ENCODE peak calls at places on chromosomes 5 and 9, in five cellular contexts. J, I, Q, G and P are unnamed samples.
A peak's percentile ranks its signal among the peaks of the same experiment; 100 is the strongest.

GRCh38 chr9:126002476-126003350 is 255.5 kb downstream of the PBX3 start:
- DNase-seq in J (no peak), I (no peak), Q (no peak), G (no peak), P (no peak)

GRCh38 chr9:14902561-14902960 is 7.7 kb downstream of the FREM1 start:
- DNase-seq in J (no peak), I (no peak), Q (no peak), G (no peak), P (no peak)

GRCh38 chr5:9094582-9094981 is 451.3 kb downstream of the SEMA5A start:
- DNase-seq in J (no peak), I (no peak), Q (no peak), G (peak; percentile 71), P (no peak)

GRCh38 chr9:117325789-117326185 is 89.1 kb downstream of the ASTN2 start:
- DNase-seq in J (no peak), I (no peak), Q (no peak), G (no peak), P (no peak)

GRCh38 chr9:76818271-76818670 is 54.0 kb downstream of the PCA3 start:
- DNase-seq in J (no peak), I (peak; percentile 65), Q (no peak), G (peak; percentile 94), P (peak; percentile 90)

GRCh38 chr5:78211052-78211451 is 83.4 kb downstream of the AP3B1 start:
- DNase-seq in J (no peak), I (no peak), Q (no peak), G (no peak), P (no peak)

GRCh38 chr5:88883566-88884434 is 816 bp upstream of the MEF2C start:
- DNase-seq in J (peak; percentile 72), I (peak; percentile 72), Q (peak; percentile 65), G (peak; percentile 66), P (no peak)

GRCh38 chr9:23702311-23702922 is 123.6 kb downstream of the ELAVL2 start:
- DNase-seq in J (no peak), I (no peak), Q (no peak), G (no peak), P (no peak)

GRCh38 chr5:73823508-73823925 is 197.5 kb downstream of the ARHGEF28 start:
- DNase-seq in J (peak; percentile 4), I (no peak), Q (no peak), G (no peak), P (no peak)

GRCh38 chr5:67165524-67166459 is 30.8 kb downstream of the CD180 start:
- DNase-seq in J (no peak), I (peak; percentile 94), Q (peak; percentile 87), G (peak; percentile 69), P (no peak)

GRCh38 chr5:125372694-125373621 is 626.5 kb upstream of the ZNF608 start:
- DNase-seq in J (peak; percentile 40), I (no peak), Q (no peak), G (peak; percentile 77), P (no peak)

GRCh38 chr9:19184144-19184917 is 46.2 kb upstream of the DENND4C start:
- DNase-seq in J (no peak), I (peak; percentile 77), Q (peak; percentile 76), G (peak; percentile 86), P (peak; percentile 49)

GRCh38 chr5:56516936-56517521 is 283.9 kb upstream of the ANKRD55 start:
- DNase-seq in J (no peak), I (no peak), Q (no peak), G (no peak), P (no peak)

GRCh38 chr5:20974423-20974822 is 986.4 kb upstream of the CDH18 start:
- DNase-seq in J (peak; percentile 53), I (no peak), Q (no peak), G (no peak), P (no peak)

GRCh38 chr5:39405489-39405888 is 19.3 kb downstream of the DAB2 start:
- DNase-seq in J (no peak), I (no peak), Q (no peak), G (no peak), P (no peak)

GRCh38 chr9:13181652-13182051 is 97.8 kb downstream of the MPDZ start:
- DNase-seq in J (no peak), I (no peak), Q (no peak), G (no peak), P (no peak)

GRCh38 chr5:59025734-59026133 is 442.9 kb downstream of the RAB3C start:
- DNase-seq in J (no peak), I (no peak), Q (no peak), G (no peak), P (no peak)

GRCh38 chr5:43312076-43312620 is 1.1 kb downstream of the HMGCS1 start:
- DNase-seq in J (no peak), I (no peak), Q (no peak), G (no peak), P (no peak)